ENCODE peak calls at places on chromosomes 5 and 9, in nine cellular contexts. C, P, M, N, D, J, H, Q and A are unnamed samples.

GRCh38 chr9:7237473-7238243 is 479.9 kb downstream of the KDM4C start:
- DNase-seq in D (no peak), N (no peak), J (no peak), C (no peak), P (no peak), M (no peak), Q (no peak), H (no peak), A (no peak)

GRCh38 chr5:179284751-179285191 is 60.5 kb downstream of the ADAMTS2 start:
- DNase-seq in H (no peak), N (no peak), C (no peak), Q (no peak), J (peak), P (peak), D (no peak), M (no peak), A (no peak)

GRCh38 chr9:128920381-128921058 is at the start of gene PHYHD1:
- DNase-seq in D (peak), M (peak), Q (no peak), N (no peak), C (no peak), J (peak), P (no peak), H (no peak), A (no peak)

GRCh38 chr5:120368923-120369715 is 95.0 kb upstream of the PRR16 start:
- DNase-seq in Q (no peak), N (no peak), M (no peak), C (no peak), P (no peak), H (no peak), J (peak), D (peak), A (peak)

GRCh38 chr9:4299006-4299795 is 667 bp downstream of the GLIS3 start:
- DNase-seq in J (peak), P (no peak), M (peak), C (no peak), N (no peak), H (no peak), Q (peak), D (peak), A (peak)

GRCh38 chr5:90802695-90803317 is 244.2 kb downstream of the ADGRV1 start:
- DNase-seq in H (peak), Q (peak), J (no peak), P (no peak), C (no peak), M (peak), D (peak), N (peak), A (peak)

GRCh38 chr9:112074250-112075008 is 100.7 kb downstream of the SUSD1 start:
- DNase-seq in H (peak), N (peak), C (peak), J (peak), D (peak), Q (peak), P (no peak), M (peak), A (peak)

GRCh38 chr9:120608421-120608820 is 28.5 kb upstream of the CDK5RAP2 start:
- DNase-seq in P (no peak), D (no peak), Q (no peak), M (no peak), C (no peak), H (no peak), J (no peak), N (no peak), A (no peak)

GRCh38 chr9:124869986-124870560 is 8.1 kb downstream of the ARPC5L start:
- DNase-seq in H (no peak), P (no peak), D (peak), C (no peak), Q (no peak), N (no peak), M (no peak), J (no peak), A (peak)

GRCh38 chr9:105541838-105542237 is 16.1 kb upstream of the FKTN start:
- DNase-seq in M (no peak), Q (no peak), C (no peak), P (no peak), N (no peak), H (no peak), J (no peak), D (no peak), A (no peak)

GRCh38 chr9:25602366-25603044 is 75.7 kb downstream of the TUSC1 start:
- DNase-seq in N (no peak), J (no peak), P (no peak), C (no peak), Q (peak), M (peak), H (no peak), D (no peak), A (no peak)

GRCh38 chr5:156475831-156476551 is 149.0 kb downstream of the SGCD start:
- DNase-seq in C (no peak), J (peak), H (no peak), M (no peak), Q (peak), D (no peak), P (no peak), N (no peak), A (peak)

GRCh38 chr5:178415353-178415752 is 174.8 kb downstream of the COL23A1 start:
- DNase-seq in H (no peak), P (peak), J (peak), D (no peak), Q (no peak), C (no peak), M (no peak), N (no peak), A (no peak)

GRCh38 chr5:80142996-80143395 is 107.8 kb downstream of the THBS4 start:
- DNase-seq in M (no peak), P (no peak), J (no peak), C (no peak), D (no peak), N (no peak), H (no peak), Q (no peak), A (no peak)

GRCh38 chr9:133112361-133113026 is 8.5 kb downstream of the RALGDS start:
- DNase-seq in M (no peak), P (no peak), Q (no peak), C (peak), N (no peak), H (no peak), J (peak), D (no peak), A (peak)

GRCh38 chr5:10564838-10565784 is 1.2 kb downstream of the ANKRD33B start:
- DNase-seq in H (peak), P (no peak), N (no peak), J (no peak), C (no peak), Q (peak), D (no peak), M (no peak), A (no peak)

GRCh38 chr5:77751328-77752023 is 24.7 kb downstream of the TBCA start:
- DNase-seq in P (no peak), N (no peak), D (no peak), J (no peak), C (no peak), M (no peak), H (no peak), Q (peak), A (no peak)

GRCh38 chr5:95823738-95824609 is 1.4 kb upstream of the GLRX start:
- DNase-seq in H (peak), Q (peak), C (peak), D (peak), J (peak), P (peak), M (no peak), N (peak), A (peak)

GRCh38 chr9:32426278-32426939 is 42.0 kb downstream of the ACO1 start:
- DNase-seq in D (peak), P (no peak), H (no peak), J (no peak), C (no peak), Q (no peak), M (no peak), N (no peak), A (peak)

GRCh38 chr5:93428868-93429267 is 152.2 kb downstream of the NR2F1-AS1 start:
- DNase-seq in J (no peak), Q (no peak), C (no peak), N (no peak), H (no peak), P (no peak), M (no peak), D (no peak), A (no peak)

GRCh38 chr5:66850354-66851075 is 254.3 kb downstream of the MAST4 start:
- DNase-seq in H (no peak), C (peak), D (no peak), M (no peak), J (no peak), Q (no peak), P (no peak), N (no peak), A (no peak)

GRCh38 chr5:111106320-111106948 is 14.3 kb downstream of the WDR36 start:
- DNase-seq in H (no peak), J (no peak), P (no peak), Q (no peak), N (no peak), C (no peak), M (no peak), D (no peak), A (no peak)

GRCh38 chr5:2752059-2752874 is 790 bp upstream of the IRX2 start:
- DNase-seq in C (no peak), N (no peak), Q (peak), D (peak), M (no peak), P (no peak), H (no peak), J (no peak), A (no peak)

GRCh38 chr9:124735121-124735520 is 36.0 kb downstream of the NR6A1 start:
- DNase-seq in M (no peak), Q (peak), J (no peak), P (no peak), H (no peak), D (no peak), N (peak), C (no peak), A (no peak)

GRCh38 chr5:78649220-78649700 is 688 bp upstream of the LHFPL2 start:
- DNase-seq in Q (peak), M (no peak), P (no peak), C (no peak), J (no peak), D (no peak), H (no peak), N (no peak), A (no peak)

GRCh38 chr5:31800351-31800750 is 161.4 kb downstream of the PDZD2 start:
- DNase-seq in D (no peak), H (no peak), J (no peak), P (no peak), N (no peak), C (no peak), M (no peak), Q (no peak), A (no peak)

GRCh38 chr9:23686257-23686656 is 139.8 kb downstream of the ELAVL2 start:
- DNase-seq in J (no peak), N (no peak), M (no peak), C (no peak), P (no peak), Q (peak), H (no peak), D (no peak), A (no peak)

GRCh38 chr9:124385623-124386022 is 29.6 kb downstream of the PSMB7 start:
- DNase-seq in H (no peak), D (no peak), M (no peak), N (no peak), C (no peak), P (no peak), Q (no peak), J (no peak), A (no peak)

GRCh38 chr5:149731617-149732400 is 1.7 kb downstream of the PPARGC1B start:
- DNase-seq in N (peak), M (peak), C (peak), J (peak), Q (peak), D (peak), P (peak), H (peak), A (peak)

GRCh38 chr5:152560508-152561137 is 155.5 kb upstream of the NMUR2 start:
- DNase-seq in N (peak), P (no peak), C (peak), H (peak), D (peak), M (no peak), J (no peak), Q (peak), A (peak)

GRCh38 chr9:115202960-115203751 is 85.2 kb upstream of the TNC start:
- DNase-seq in J (peak), C (no peak), P (no peak), H (no peak), N (no peak), Q (no peak), M (no peak), D (no peak), A (peak)

GRCh38 chr5:80129146-80129545 is 94.0 kb downstream of the THBS4 start:
- DNase-seq in M (no peak), C (no peak), P (no peak), D (no peak), H (no peak), N (no peak), J (no peak), Q (no peak), A (no peak)

GRCh38 chr5:1555808-1556681 is 32.3 kb upstream of the LPCAT1 start:
- DNase-seq in D (no peak), C (no peak), N (no peak), Q (no peak), J (no peak), M (no peak), P (no peak), H (peak), A (peak)

DNA sequence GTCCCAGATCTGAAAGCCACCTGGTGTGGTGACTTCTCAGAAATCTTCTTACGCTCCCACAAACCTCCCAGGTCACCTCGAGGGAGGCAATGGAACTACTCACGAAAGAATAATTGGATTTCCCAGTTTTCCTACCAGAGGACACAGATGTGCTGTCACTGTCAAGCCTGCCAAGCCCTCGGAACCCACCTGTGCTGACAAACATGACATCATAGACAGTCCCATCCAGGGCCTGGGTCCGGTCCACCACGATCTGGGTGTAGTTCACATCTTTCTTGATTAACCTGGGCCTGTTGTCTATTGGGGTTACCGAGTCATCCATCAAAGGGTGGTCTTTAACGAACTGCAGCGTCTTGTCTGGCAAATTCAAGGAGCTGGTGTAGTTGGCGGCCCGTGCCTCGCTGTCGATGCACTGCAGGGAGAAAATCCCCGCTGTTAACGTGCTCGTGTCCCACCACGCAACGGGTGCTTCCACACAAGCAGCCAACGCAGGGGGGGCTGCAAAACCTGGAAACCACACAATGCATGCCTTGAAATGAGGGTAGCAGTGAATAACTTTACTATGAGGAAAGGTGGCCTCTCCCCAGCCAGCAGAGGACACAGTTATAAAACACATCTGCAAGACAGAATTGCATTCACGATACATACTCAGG is 69.0 kb downstream of the SECISBP2 start:
- DNase-seq in Q (no peak), M (no peak), H (no peak), J (no peak), D (no peak), N (no peak), C (no peak), P (no peak), A (no peak)
- H3K4me3 ChIP-seq in Q (no peak), M (no peak), H (no peak), J (no peak), D (no peak), N (no peak), C (no peak), P (no peak), A (no peak)

GRCh38 chr5:103258957-103259704 is 568 bp downstream of the MACIR start:
- DNase-seq in M (peak), J (peak), C (no peak), Q (peak), P (peak), D (peak), H (peak), N (no peak), A (peak)
- TF ChIP-seq POLR2AphosphoS5 in M (no peak), J (no peak), C (no peak), Q (peak), P (no peak), D (no peak), H (no peak), N (peak), A (peak)

GRCh38 chr5:107809201-107810034 is 138.7 kb upstream of the EFNA5 start:
- DNase-seq in D (no peak), H (no peak), J (no peak), Q (peak), N (no peak), M (no peak), C (no peak), P (no peak), A (no peak)

GRCh38 chr5:107806271-107806670 is 135.5 kb upstream of the EFNA5 start:
- DNase-seq in M (no peak), J (no peak), N (no peak), D (no peak), H (no peak), Q (no peak), P (no peak), C (no peak), A (no peak)

GRCh38 chr5:107806705-107807104 is 136.0 kb upstream of the EFNA5 start:
- DNase-seq in D (no peak), J (no peak), Q (no peak), M (no peak), C (no peak), P (no peak), N (peak), H (no peak), A (no peak)

GRCh38 chr5:107805819-107806218 is 135.1 kb upstream of the EFNA5 start:
- DNase-seq in Q (no peak), P (no peak), D (no peak), J (no peak), C (no peak), H (no peak), M (no peak), N (no peak), A (no peak)

DNA sequence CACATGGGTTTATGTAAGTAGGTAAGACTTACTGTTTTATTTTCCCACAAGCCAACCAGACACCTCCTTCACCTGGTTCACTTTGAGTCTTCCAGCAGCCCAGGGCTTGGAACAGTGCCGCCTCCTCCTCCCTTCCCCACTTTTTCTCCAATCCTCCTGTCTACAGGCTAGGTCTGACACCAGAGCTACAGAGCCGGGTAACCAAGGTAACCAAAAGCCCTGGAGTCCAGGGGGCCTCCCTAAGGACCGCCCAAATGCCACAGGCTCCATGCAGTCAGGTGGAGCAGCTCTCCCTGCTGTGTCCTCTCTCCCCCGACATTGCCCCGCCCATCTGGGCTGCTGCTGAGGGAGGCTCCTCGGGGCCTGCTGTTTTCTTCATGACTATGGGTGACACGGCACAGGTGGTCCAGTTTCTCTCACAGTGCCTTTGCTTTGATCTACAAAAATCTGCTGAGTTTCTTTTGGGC is 138.0 kb upstream of the EFNA5 start:
- DNase-seq in H (no peak), N (no peak), D (no peak), J (no peak), M (no peak), C (no peak), P (no peak), Q (peak), A (no peak)
- H3K4me3 ChIP-seq in H (no peak), N (no peak), D (no peak), J (no peak), M (no peak), C (no peak), P (no peak), Q (peak), A (no peak)

GRCh38 chr9:94656190-94656589 is 16.9 kb upstream of the FBP1 start:
- DNase-seq in N (no peak), M (no peak), J (no peak), D (no peak), Q (peak), P (no peak), C (peak), H (no peak), A (peak)
- TF ChIP-seq POLR2AphosphoS5 in N (no peak), M (no peak), J (no peak), D (no peak), Q (no peak), P (no peak), C (peak), H (no peak), A (no peak)

GRCh38 chr5:133966090-133966489 is 2.3 kb downstream of the C5orf15 start:
- DNase-seq in N (no peak), J (no peak), D (no peak), P (no peak), M (no peak), Q (no peak), H (no peak), C (no peak), A (no peak)

GRCh38 chr5:133968057-133968993 is at the start of gene C5orf15:
- DNase-seq in N (peak), C (peak), J (peak), M (peak), H (peak), Q (peak), P (peak), D (peak), A (peak)

GRCh38 chr5:133967715-133968056 is 739 bp downstream of the C5orf15 start:
- DNase-seq in J (no peak), C (no peak), H (no peak), D (peak), M (no peak), Q (peak), P (no peak), N (no peak), A (peak)

GRCh38 chr5:133969654-133970324 is 1.4 kb upstream of the C5orf15 start:
- DNase-seq in M (no peak), D (no peak), C (no peak), P (no peak), H (no peak), J (no peak), N (no peak), Q (no peak), A (no peak)

DNA sequence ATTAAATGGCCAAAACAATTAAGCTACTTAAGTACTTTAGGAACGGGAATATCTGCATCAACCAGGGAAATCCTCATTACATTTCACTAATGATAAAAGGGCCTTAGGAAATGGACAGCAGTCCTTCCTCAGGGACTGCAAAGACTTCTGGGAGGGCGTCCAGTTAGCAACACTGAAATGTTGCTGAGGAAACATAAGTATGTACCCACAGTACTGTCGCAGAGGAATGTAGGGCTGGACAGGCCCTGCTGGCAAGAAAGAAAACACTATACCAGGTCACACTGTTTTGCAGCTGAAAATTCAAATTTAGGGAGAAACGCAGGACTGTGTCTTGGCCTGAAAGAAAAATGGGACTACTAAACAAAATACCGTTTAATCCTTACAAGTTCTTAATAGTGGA is 1.3 kb downstream of the C5orf15 start:
- DNase-seq in J (no peak), C (no peak), D (no peak), N (no peak), H (no peak), M (no peak), Q (no peak), P (no peak), A (no peak)
- H3K4me3 ChIP-seq in J (no peak), C (no peak), D (peak), N (peak), H (peak), M (no peak), Q (peak), P (peak), A (no peak)